ENCODE peak calls at places on chromosomes 4 and X, in eight cellular contexts. M is heart left ventricle, G is A673, S is tibial artery, C is upper lobe of right lung, P is cardiac muscle cell, L is fibroblast of lung, D is IMR-90. W is an unnamed sample.

GRCh38 chrX:15988661-15989603 is 134.3 kb upstream of the AP1S2 start:
- DNase-seq in M (peak; percentile 17), G (peak; percentile 96), S (no peak), C (no peak), P (peak; percentile 78), L (peak; percentile 64), D (peak; percentile 82), W (no peak)

GRCh38 chr4:110412354-110412753 is 63.6 kb upstream of the ENPEP start:
- DNase-seq in M (no peak), G (no peak), S (no peak), C (no peak), P (no peak), L (peak; percentile 9), D (no peak), W (no peak)

GRCh38 chrX:2848806-2849420 is 20.2 kb downstream of the GYG2 start:
- DNase-seq in M (no peak), G (peak; percentile 37), S (no peak), C (no peak), P (peak; percentile 85), L (peak; percentile 32), D (peak; percentile 54), W (no peak)

GRCh38 chr4:38237139-38237538 is 276.9 kb downstream of the PTTG2 start:
- DNase-seq in M (no peak), G (no peak), S (no peak), C (no peak), P (peak; percentile 78), L (peak; percentile 45), D (peak; percentile 55), W (no peak)

GRCh38 chr4:53913098-53913497 is 151.3 kb downstream of the CHIC2 start:
- DNase-seq in M (no peak), G (no peak), S (no peak), C (no peak), P (no peak), L (no peak), D (no peak), W (no peak)

GRCh38 chr4:189941005-189941450 is 356 bp downstream of the FRG1 start:
- DNase-seq in M (no peak), G (no peak), S (no peak), C (no peak), P (no peak), L (no peak), D (no peak), W (no peak)

GRCh38 chr4:3270141-3270611 is 21.2 kb downstream of the MSANTD1 start:
- DNase-seq in M (peak; percentile 55), G (no peak), S (no peak), C (no peak), P (no peak), L (no peak), D (no peak), W (no peak)

GRCh38 chrX:118756111-118756510 is 28.7 kb downstream of the IL13RA1 start:
- DNase-seq in M (no peak), G (no peak), S (no peak), C (no peak), P (peak; percentile 39), L (no peak), D (no peak), W (no peak)

GRCh38 chr4:106201373-106201772 is 114.6 kb downstream of the TBCK start:
- DNase-seq in M (no peak), G (peak; percentile 55), S (no peak), C (no peak), P (peak; percentile 44), L (peak; percentile 53), D (peak; percentile 12), W (no peak)

DNA sequence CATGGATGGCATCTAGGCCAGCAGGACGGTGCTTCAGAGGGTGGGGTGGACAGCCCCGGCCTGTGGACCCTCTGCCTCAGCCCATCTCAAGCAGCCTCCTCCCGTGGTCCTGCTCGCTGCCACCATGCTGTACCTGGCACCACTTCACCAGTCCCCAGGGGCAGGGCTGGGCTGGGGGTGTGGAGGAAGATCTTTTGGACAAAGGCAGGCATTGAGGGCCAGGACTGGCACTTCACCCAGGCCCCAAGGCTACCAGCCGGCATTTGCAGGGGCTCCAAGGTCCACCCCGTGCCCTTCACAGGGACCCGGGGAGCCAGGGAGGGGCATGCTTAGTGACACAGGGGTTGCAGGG is 713 bp downstream of the PLXNB3 start:
- DNase-seq in M (no peak), G (no peak), S (no peak), C (no peak), P (no peak), L (no peak), D (no peak), W (no peak)
- H3K4me3 ChIP-seq in M (no peak overlapping the region), G (no peak overlapping the region), S (peak overlapping the region; percentile 44), C (no peak overlapping the region), P (no peak overlapping the region), L (no peak overlapping the region), D (no peak overlapping the region), W (no peak overlapping the region)

GRCh38 chrX:41142130-41142529 is 56.9 kb downstream of the USP9X start:
- DNase-seq in M (no peak), G (no peak), S (no peak), C (no peak), P (peak; percentile 15), L (no peak), D (no peak), W (no peak)
- H3K36me3 ChIP-seq in M (peaks cover 61% of the 10 kb centered on the region), G (peaks cover 16% of the 10 kb centered on the region), S (peaks cover 29% of the 10 kb centered on the region), C (peaks cover 40% of the 10 kb centered on the region), P (peaks cover 49% of the 10 kb centered on the region), L (peaks cover 2% of the 10 kb centered on the region), D (peaks cover 12% of the 10 kb centered on the region), W (no peaks in the 10 kb centered on the region)

DNA sequence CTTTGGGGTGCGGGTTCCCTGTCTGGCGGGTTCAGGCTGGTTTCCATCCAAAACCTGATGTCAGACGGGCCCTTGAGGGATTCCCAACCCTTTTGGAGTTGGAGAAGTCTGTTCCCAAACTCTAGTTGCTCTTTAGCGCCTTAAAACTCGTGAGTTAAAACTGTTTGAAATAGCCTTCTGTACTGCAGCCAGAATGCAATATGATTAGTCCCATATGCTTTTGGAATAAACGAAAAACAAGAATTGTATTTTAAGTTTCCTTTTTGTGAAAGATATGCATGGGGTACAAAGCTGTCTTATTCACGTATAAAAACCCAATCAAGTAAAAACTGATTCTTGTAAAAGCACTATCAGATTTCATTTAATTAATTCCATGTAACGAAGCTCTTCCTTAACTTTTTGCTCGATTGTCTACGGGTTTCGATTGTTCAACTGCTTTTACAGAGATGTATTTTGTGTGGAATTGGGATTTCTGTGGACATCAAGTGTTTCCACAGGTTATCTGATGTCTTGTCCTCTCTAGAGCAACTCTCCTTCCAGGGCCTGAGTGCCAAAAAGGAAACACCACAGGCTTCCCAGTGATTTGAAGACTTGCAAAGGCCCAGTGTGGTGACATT is 49.5 kb downstream of the CLDN34 start:
- DNase-seq in M (no peak), G (no peak), S (no peak), C (no peak), P (no peak), L (peak; percentile 48), D (no peak), W (no peak)
- H3K4me3 ChIP-seq in M (peak overlapping the region; percentile 62), G (peak overlapping the region; percentile 60), S (peak overlapping the region; percentile 65), C (peak overlapping the region; percentile 60), P (peak overlapping the region; percentile 56), L (peak overlapping the region; percentile 42), D (peak overlapping the region; percentile 74), W (peak overlapping the region; percentile 82)

DNA sequence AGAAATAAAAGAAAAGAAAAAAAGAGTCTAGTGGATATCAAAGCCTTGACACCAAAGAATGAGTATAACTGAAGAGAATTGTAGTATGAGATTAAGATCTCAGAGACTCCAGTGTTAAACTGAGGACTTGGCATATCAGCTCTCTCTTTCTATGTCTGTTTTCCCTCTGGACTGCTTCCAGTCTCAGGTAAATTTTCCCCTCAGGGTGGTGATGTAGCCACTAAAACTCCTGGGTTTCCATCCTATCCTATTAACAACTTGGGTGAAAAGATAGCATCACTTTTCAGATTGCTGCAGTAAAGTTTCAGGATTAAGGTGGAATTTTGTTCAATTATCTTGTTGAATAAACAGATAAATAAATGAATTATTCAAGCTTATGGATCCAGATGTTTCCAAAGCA is 85.7 kb downstream of the ATP10D start:
- DNase-seq in M (no peak), G (no peak), S (no peak), C (no peak), P (no peak), L (no peak), D (no peak), W (no peak)
- H3K36me3 ChIP-seq in M (peaks cover 79% of the 10 kb centered on the region), G (no peaks in the 10 kb centered on the region), S (peaks cover 81% of the 10 kb centered on the region), C (peaks cover 26% of the 10 kb centered on the region), P (no peaks in the 10 kb centered on the region), L (peaks cover 6% of the 10 kb centered on the region), D (peaks cover 27% of the 10 kb centered on the region), W (no peaks in the 10 kb centered on the region)

GRCh38 chrX:111119341-111119740 is 23.4 kb downstream of the PAK3 start:
- DNase-seq in M (no peak), G (no peak), S (no peak), C (no peak), P (no peak), L (no peak), D (no peak), W (no peak)

GRCh38 chrX:111127038-111127437 is 31.0 kb downstream of the PAK3 start:
- DNase-seq in M (no peak), G (no peak), S (no peak), C (no peak), P (no peak), L (no peak), D (no peak), W (no peak)

GRCh38 chrX:111123606-111124179 is 27.7 kb downstream of the PAK3 start:
- DNase-seq in M (no peak), G (no peak), S (no peak), C (no peak), P (no peak), L (no peak), D (no peak), W (no peak)

GRCh38 chrX:111123125-111123524 is 27.1 kb downstream of the PAK3 start:
- DNase-seq in M (no peak), G (no peak), S (no peak), C (no peak), P (no peak), L (no peak), D (no peak), W (no peak)

DNA sequence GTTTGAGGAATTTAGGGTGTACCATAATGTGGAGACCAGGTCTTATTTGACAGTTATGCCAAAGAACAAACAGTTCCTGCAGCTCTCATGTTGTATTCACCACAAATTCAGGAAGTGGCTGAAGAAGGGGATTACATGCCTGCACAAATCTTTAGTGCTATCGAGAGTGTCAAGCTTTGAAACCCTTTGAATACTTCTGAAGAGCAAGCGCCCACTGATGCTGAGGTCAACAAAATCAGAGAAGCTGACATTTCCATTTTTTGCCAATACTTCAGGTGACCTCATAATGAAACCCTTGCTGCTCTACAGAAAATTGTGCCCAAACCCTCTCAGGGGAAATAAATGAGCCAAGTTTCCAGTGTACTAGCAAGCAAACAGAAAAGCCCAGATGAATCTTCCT is 28.4 kb downstream of the PAK3 start:
- DNase-seq in M (no peak), G (no peak), S (no peak), C (no peak), P (no peak), L (no peak), D (no peak), W (no peak)
- H3K4me3 ChIP-seq in M (no peak overlapping the region), G (no peak overlapping the region), S (no peak overlapping the region), C (no peak overlapping the region), P (no peak overlapping the region), L (no peak overlapping the region), D (no peak overlapping the region), W (no peak overlapping the region)